ENCODE peak calls at places on chromosome 16, in seven cellular contexts. One of them, this sample, is unnamed.

GRCh38 chr16:69351309-69352027 is at the start of gene TMED6:
- DNase-seq in RWPE1: no peak
- DNase-seq in GM12865: no peak
- DNase-seq in GM06990: no peak
- DNase-seq in testis: no peak
- DNase-seq in HCT116: no peak
- DNase-seq in Calu3: peak
- DNase-seq in this sample: no peak

GRCh38 chr16:62041401-62041800 is 5.2 kb upstream of the CDH8 start:
- DNase-seq in GM12865: peak
- DNase-seq in Calu3: peak
- DNase-seq in HCT116: no peak
- DNase-seq in testis: peak
- DNase-seq in RWPE1: peak
- DNase-seq in GM06990: no peak
- DNase-seq in this sample: no peak

GRCh38 chr16:85796152-85796551 is 3.2 kb downstream of the EMC8 start:
- DNase-seq in RWPE1: no peak
- DNase-seq in Calu3: no peak
- DNase-seq in GM12865: no peak
- DNase-seq in HCT116: no peak
- DNase-seq in GM06990: no peak
- DNase-seq in testis: no peak
- DNase-seq in this sample: no peak

GRCh38 chr16:56370836-56371235 is 54.5 kb downstream of the AMFR start:
- DNase-seq in GM12865: no peak
- DNase-seq in Calu3: peak
- DNase-seq in GM06990: no peak
- DNase-seq in testis: no peak
- DNase-seq in HCT116: no peak
- DNase-seq in RWPE1: no peak
- DNase-seq in this sample: no peak

GRCh38 chr16:11250786-11251524 is 5.0 kb downstream of the SOCS1 start:
- DNase-seq in testis: no peak
- DNase-seq in GM12865: no peak
- DNase-seq in HCT116: no peak
- DNase-seq in RWPE1: no peak
- DNase-seq in GM06990: no peak
- DNase-seq in Calu3: no peak
- DNase-seq in this sample: no peak

GRCh38 chr16:70298988-70299938 is at the start of gene DDX19B:
- DNase-seq in HCT116: peak
- DNase-seq in GM06990: peak
- DNase-seq in GM12865: peak
- DNase-seq in testis: peak
- DNase-seq in RWPE1: peak
- DNase-seq in Calu3: peak
- DNase-seq in this sample: peak

GRCh38 chr16:77898671-77899211 is 110.4 kb downstream of the VAT1L start:
- DNase-seq in RWPE1: no peak
- DNase-seq in GM12865: no peak
- DNase-seq in Calu3: no peak
- DNase-seq in GM06990: no peak
- DNase-seq in testis: no peak
- DNase-seq in HCT116: no peak
- DNase-seq in this sample: no peak

GRCh38 chr16:49335828-49336227 is 37.8 kb upstream of the C16orf78 start:
- DNase-seq in GM06990: no peak
- DNase-seq in GM12865: no peak
- DNase-seq in HCT116: no peak
- DNase-seq in Calu3: no peak
- DNase-seq in testis: no peak
- DNase-seq in RWPE1: no peak
- DNase-seq in this sample: no peak

GRCh38 chr16:58306327-58306726 is 11.5 kb upstream of the PRSS54 start:
- DNase-seq in testis: peak
- DNase-seq in RWPE1: no peak
- DNase-seq in Calu3: peak
- DNase-seq in GM12865: peak
- DNase-seq in HCT116: peak
- DNase-seq in GM06990: no peak
- DNase-seq in this sample: no peak

GRCh38 chr16:19212059-19212458 is 44.0 kb downstream of the SYT17 start:
- DNase-seq in testis: no peak
- DNase-seq in GM12865: no peak
- DNase-seq in GM06990: no peak
- DNase-seq in RWPE1: no peak
- DNase-seq in Calu3: no peak
- DNase-seq in HCT116: no peak
- DNase-seq in this sample: no peak

GRCh38 chr16:19215705-19216104 is 47.7 kb downstream of the SYT17 start:
- DNase-seq in HCT116: no peak
- DNase-seq in RWPE1: no peak
- DNase-seq in GM12865: no peak
- DNase-seq in testis: no peak
- DNase-seq in GM06990: no peak
- DNase-seq in Calu3: no peak
- DNase-seq in this sample: no peak

GRCh38 chr16:19210175-19210924 is 42.3 kb downstream of the SYT17 start:
- DNase-seq in testis: no peak
- DNase-seq in RWPE1: no peak
- DNase-seq in Calu3: peak
- DNase-seq in GM06990: peak
- DNase-seq in GM12865: peak
- DNase-seq in HCT116: peak
- DNase-seq in this sample: no peak

GRCh38 chr16:19210968-19211367 is 42.9 kb downstream of the SYT17 start:
- DNase-seq in Calu3: no peak
- DNase-seq in GM06990: peak
- DNase-seq in GM12865: peak
- DNase-seq in testis: no peak
- DNase-seq in RWPE1: no peak
- DNase-seq in HCT116: no peak
- DNase-seq in this sample: no peak

GRCh38 chr16:19213885-19214284 is 45.8 kb downstream of the SYT17 start:
- DNase-seq in GM06990: no peak
- DNase-seq in RWPE1: no peak
- DNase-seq in HCT116: peak
- DNase-seq in Calu3: no peak
- DNase-seq in testis: no peak
- DNase-seq in GM12865: no peak
- DNase-seq in this sample: no peak
- TF ChIP-seq CTCF in GM06990: peak
- TF ChIP-seq CTCF in RWPE1: no peak
- TF ChIP-seq CTCF in HCT116: peak
- TF ChIP-seq CTCF in Calu3: no peak
- TF ChIP-seq CTCF in testis: no peak
- TF ChIP-seq CTCF in GM12865: peak
- TF ChIP-seq CTCF in this sample: no peak

DNA sequence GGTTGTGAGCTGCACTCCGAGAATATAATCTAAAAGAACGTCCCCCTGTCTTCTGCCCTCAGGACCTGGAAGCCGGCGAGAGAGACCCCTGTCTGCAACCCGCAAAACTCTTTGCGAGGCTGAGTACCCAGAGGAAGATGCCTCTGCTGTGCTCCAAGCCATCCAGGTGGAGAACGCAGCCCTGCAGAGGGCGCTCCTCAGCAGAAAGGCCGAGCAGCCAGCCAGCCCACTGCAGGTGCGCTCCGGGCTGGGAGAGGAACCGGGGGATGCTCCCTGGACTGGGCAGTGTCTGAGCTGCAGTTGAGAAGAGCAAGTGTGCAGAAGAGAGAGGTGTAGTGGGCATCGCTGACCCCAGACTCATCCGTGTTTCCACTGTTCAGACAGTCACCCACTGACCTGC is 148.3 kb downstream of the KATNIP start:
- DNase-seq in Calu3: no peak
- DNase-seq in GM12865: no peak
- DNase-seq in HCT116: no peak
- DNase-seq in testis: peak
- DNase-seq in GM06990: no peak
- DNase-seq in RWPE1: no peak
- DNase-seq in this sample: no peak
- TF ChIP-seq CTCF in Calu3: peak
- TF ChIP-seq CTCF in GM12865: no peak
- TF ChIP-seq CTCF in HCT116: peak
- TF ChIP-seq CTCF in testis: no peak
- TF ChIP-seq CTCF in GM06990: peak
- TF ChIP-seq CTCF in RWPE1: no peak
- TF ChIP-seq CTCF in this sample: no peak

GRCh38 chr16:50743575-50744225 is 1.8 kb downstream of the CYLD start:
- DNase-seq in GM06990: no peak
- DNase-seq in RWPE1: no peak
- DNase-seq in GM12865: no peak
- DNase-seq in HCT116: no peak
- DNase-seq in testis: no peak
- DNase-seq in Calu3: no peak
- DNase-seq in this sample: no peak
- TF ChIP-seq CTCF in GM06990: no peak
- TF ChIP-seq CTCF in RWPE1: no peak
- TF ChIP-seq CTCF in GM12865: no peak
- TF ChIP-seq CTCF in HCT116: no peak
- TF ChIP-seq CTCF in testis: no peak
- TF ChIP-seq CTCF in Calu3: no peak
- TF ChIP-seq CTCF in this sample: no peak

DNA sequence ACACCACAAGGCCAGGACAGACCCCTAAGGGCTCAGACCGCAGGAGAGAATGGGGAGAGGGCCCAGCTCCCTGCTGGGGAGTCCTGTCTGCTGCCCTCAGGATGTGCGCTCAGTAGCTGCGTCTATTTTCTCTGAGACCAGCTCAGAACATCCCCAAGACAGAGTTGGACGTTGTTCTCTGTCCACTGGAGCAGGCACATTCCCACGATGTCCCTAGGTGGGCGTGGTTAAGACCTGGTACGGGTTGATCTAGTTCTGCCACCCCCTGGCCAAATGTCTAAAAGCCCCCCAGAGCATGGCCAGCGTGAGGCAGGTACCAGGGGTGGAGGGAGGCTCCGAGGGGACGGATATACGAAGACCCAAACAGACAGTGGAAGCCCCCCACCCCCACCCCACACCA is 842 bp upstream of the CALB2 start:
- DNase-seq in HCT116: no peak
- DNase-seq in GM06990: no peak
- DNase-seq in GM12865: no peak
- DNase-seq in Calu3: peak
- DNase-seq in RWPE1: no peak
- DNase-seq in testis: peak
- DNase-seq in this sample: no peak
- TF ChIP-seq CTCF in HCT116: no peak
- TF ChIP-seq CTCF in GM06990: no peak
- TF ChIP-seq CTCF in GM12865: no peak
- TF ChIP-seq CTCF in Calu3: no peak
- TF ChIP-seq CTCF in RWPE1: no peak
- TF ChIP-seq CTCF in testis: no peak
- TF ChIP-seq CTCF in this sample: no peak

DNA sequence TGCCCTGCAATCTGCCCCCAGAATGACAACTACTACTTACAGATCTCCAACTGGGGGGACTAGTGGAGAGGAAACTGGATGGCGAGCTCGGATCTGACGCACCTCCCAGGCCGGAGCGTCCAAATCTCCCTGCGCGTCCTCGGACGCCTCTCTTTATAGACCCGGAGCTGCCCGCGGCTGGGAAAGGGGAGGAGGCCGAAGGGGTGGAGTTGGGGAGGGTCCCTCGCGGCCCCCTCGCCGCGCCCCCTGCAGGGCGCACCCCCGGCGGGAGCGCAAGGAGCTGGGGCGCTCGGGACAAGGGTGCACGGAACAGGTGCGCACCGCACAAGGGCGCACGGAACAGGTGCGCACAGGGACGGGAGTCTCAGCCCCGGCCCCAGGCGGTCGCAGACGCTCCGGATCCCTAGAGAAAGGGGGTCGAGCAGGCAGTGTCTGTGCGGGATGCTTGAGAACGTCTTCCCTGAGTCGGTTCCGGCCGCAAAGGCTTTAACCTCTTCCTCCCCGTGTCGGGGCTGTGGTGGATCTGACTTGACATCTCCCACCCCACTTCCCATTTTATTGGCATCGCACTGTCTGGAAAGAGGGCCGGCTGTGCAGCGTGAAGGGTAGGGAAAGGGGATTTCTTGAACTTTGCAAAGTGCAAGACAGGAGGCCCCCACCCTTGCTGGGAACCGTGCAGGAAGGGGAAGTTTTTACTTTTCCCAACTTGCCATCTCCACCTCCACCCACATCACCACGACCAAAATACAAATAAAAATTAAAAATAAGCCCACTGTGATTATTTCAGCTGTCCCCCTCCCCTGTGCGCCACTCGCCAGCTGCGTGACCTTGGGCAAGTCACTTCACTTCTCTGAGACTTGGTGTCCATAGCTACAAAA is at the start of gene MYH11:
- DNase-seq in Calu3: no peak
- DNase-seq in testis: peak
- DNase-seq in GM06990: peak
- DNase-seq in HCT116: no peak
- DNase-seq in RWPE1: no peak
- DNase-seq in GM12865: no peak
- DNase-seq in this sample: no peak
- TF ChIP-seq CTCF in Calu3: no peak
- TF ChIP-seq CTCF in testis: peak
- TF ChIP-seq CTCF in GM06990: peak
- TF ChIP-seq CTCF in HCT116: peak
- TF ChIP-seq CTCF in RWPE1: no peak
- TF ChIP-seq CTCF in GM12865: no peak
- TF ChIP-seq CTCF in this sample: no peak

GRCh38 chr16:66176731-66177130 is 189.8 kb upstream of the CDH5 start:
- DNase-seq in Calu3: no peak
- DNase-seq in HCT116: no peak
- DNase-seq in GM06990: no peak
- DNase-seq in testis: no peak
- DNase-seq in RWPE1: no peak
- DNase-seq in GM12865: no peak
- DNase-seq in this sample: no peak
- TF ChIP-seq CTCF in Calu3: no peak
- TF ChIP-seq CTCF in HCT116: no peak
- TF ChIP-seq CTCF in GM06990: no peak
- TF ChIP-seq CTCF in testis: no peak
- TF ChIP-seq CTCF in RWPE1: no peak
- TF ChIP-seq CTCF in GM12865: no peak
- TF ChIP-seq CTCF in this sample: no peak

GRCh38 chr16:2778692-2778958 is 1.5 kb upstream of the ELOB start:
- DNase-seq in Calu3: no peak
- DNase-seq in testis: no peak
- DNase-seq in GM12865: no peak
- DNase-seq in RWPE1: no peak
- DNase-seq in GM06990: no peak
- DNase-seq in HCT116: no peak
- DNase-seq in this sample: no peak
- TF ChIP-seq CTCF in Calu3: no peak
- TF ChIP-seq CTCF in testis: no peak
- TF ChIP-seq CTCF in GM12865: no peak
- TF ChIP-seq CTCF in RWPE1: no peak
- TF ChIP-seq CTCF in GM06990: no peak
- TF ChIP-seq CTCF in HCT116: no peak
- TF ChIP-seq CTCF in this sample: no peak